ENCODE peak calls at places on chromosomes 12 and 14, in four cellular contexts. A, P, S and K are unnamed samples.

GRCh38 chr14:24277606-24278321 is 6.4 kb upstream of the RABGGTA start:
- DNase-seq in P (peak), A (no peak), S (no peak), K (no peak)

GRCh38 chr12:63668028-63668799 is at the start of gene DPY19L2:
- DNase-seq in P (peak), A (peak), S (peak), K (no peak)

GRCh38 chr14:92783813-92784431 is 10.2 kb upstream of the GOLGA5 start:
- DNase-seq in A (no peak), P (peak), S (no peak), K (peak)

GRCh38 chr12:130511285-130511684 is 173.6 kb downstream of the PIWIL1 start:
- DNase-seq in A (no peak), P (no peak), S (no peak), K (no peak)

GRCh38 chr12:71718611-71719010 is 32.7 kb downstream of the TMEM19 start:
- DNase-seq in P (no peak), S (no peak), A (no peak), K (no peak)

GRCh38 chr14:38257500-38257899 is 1.6 kb upstream of the CLEC14A start:
- DNase-seq in S (no peak), A (no peak), P (no peak), K (no peak)

GRCh38 chr14:51716610-51717009 is 64.9 kb downstream of the FRMD6 start:
- DNase-seq in P (no peak), S (no peak), A (no peak), K (no peak)

GRCh38 chr12:57630891-57631433 is 2.0 kb downstream of the B4GALNT1 start:
- DNase-seq in P (no peak), A (no peak), S (no peak), K (peak)

GRCh38 chr12:117874842-117875434 is 93.9 kb downstream of the KSR2 start:
- DNase-seq in S (peak), A (peak), P (peak), K (peak)

GRCh38 chr12:46499901-46500300 is 127.3 kb upstream of the SLC38A2 start:
- DNase-seq in S (no peak), P (no peak), A (no peak), K (no peak)

GRCh38 chr14:75267141-75267601 is 11.5 kb upstream of the FOS start:
- DNase-seq in P (no peak), S (no peak), A (no peak), K (no peak)

GRCh38 chr12:75759842-75760260 is 248.4 kb upstream of the KRR1 start:
- DNase-seq in P (no peak), S (no peak), A (no peak), K (no peak)

GRCh38 chr12:14157129-14157747 is 175.8 kb upstream of the GRIN2B start:
- DNase-seq in P (no peak), A (no peak), S (peak), K (peak)

GRCh38 chr14:75711134-75711795 is 50.2 kb downstream of the TTLL5 start:
- DNase-seq in A (peak), P (no peak), S (no peak), K (peak)

GRCh38 chr12:6540181-6540877 is 6.0 kb downstream of the GAPDH start:
- DNase-seq in A (peak), P (peak), S (peak), K (peak)

GRCh38 chr12:102769323-102769916 is 147.6 kb downstream of the PAH start:
- DNase-seq in P (peak), A (peak), S (peak), K (peak)

GRCh38 chr12:79006306-79006705 is 141.7 kb downstream of the SYT1 start:
- DNase-seq in S (no peak), P (no peak), A (no peak), K (no peak)

GRCh38 chr12:602700-603068 is 60.6 kb downstream of the NINJ2 start:
- DNase-seq in P (no peak), S (no peak), A (no peak), K (no peak)

GRCh38 chr12:23055004-23055403 is 430.0 kb downstream of the ETNK1 start:
- DNase-seq in P (peak), S (no peak), A (no peak), K (no peak)

GRCh38 chr12:53725824-53726223 is 1.4 kb downstream of the CALCOCO1 start:
- DNase-seq in A (peak), P (peak), S (no peak), K (no peak)

GRCh38 chr12:40827923-40828592 is 135.8 kb downstream of the CNTN1 start:
- DNase-seq in P (no peak), A (no peak), S (no peak), K (no peak)

GRCh38 chr12:90174198-90174510 is 465.5 kb upstream of the ATP2B1 start:
- DNase-seq in A (no peak), S (no peak), P (no peak), K (no peak)

GRCh38 chr14:64705406-64706118 is 1.3 kb downstream of the PLEKHG3 start:
- DNase-seq in S (no peak), P (no peak), A (no peak), K (no peak)

DNA sequence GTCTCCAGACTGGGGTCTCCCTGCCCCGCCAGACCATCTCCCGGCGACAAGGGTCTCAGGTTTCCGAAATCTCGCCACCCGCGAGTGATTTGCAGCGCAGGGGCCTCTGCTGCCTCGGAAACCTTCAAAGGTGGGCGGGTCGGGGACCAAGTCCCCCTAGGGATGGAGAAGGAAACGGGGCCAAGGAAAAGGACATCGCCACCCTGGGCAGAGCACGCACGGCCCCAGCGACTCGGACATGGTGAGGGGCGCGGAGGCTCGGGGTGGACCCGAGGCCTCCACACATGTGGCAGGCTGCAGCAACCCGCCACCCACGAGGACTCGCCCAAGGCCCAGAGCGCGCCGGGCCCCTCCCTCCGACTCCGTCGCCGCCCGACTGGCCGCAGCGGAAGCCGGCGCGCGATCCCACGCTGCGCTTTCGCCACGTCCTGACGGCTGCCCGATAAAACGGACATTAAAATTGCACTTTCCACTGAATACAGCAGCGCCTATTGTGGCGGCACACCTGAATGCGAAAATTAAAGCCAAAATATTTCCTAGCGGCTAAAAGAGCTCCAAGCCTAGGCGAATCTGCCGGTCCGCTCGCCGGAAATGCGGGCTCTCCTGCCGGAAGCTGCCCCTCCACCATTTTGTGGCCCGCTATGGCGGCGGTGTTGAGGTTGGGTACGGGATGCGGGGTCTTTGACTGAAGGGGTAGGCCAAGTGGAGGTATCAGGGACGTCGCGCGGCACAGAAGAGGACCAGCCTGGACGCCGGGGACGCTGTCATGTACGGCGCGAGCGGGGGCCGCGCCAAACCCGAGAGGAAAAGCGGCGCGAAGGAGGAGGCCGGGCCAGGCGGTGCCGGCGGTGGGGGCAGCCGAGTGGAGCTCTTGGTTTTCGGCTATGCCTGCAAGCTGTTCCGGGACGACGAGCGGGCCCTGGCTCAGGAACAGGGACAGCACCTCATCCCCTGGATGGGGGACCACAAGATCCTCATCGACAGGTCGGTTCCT is at the start of gene SFSWAP:
- DNase-seq in A (peak), P (peak), S (peak), K (peak)
- TF ChIP-seq POLR2A in A (no peak), P (peak), S (peak), K (peak)

DNA sequence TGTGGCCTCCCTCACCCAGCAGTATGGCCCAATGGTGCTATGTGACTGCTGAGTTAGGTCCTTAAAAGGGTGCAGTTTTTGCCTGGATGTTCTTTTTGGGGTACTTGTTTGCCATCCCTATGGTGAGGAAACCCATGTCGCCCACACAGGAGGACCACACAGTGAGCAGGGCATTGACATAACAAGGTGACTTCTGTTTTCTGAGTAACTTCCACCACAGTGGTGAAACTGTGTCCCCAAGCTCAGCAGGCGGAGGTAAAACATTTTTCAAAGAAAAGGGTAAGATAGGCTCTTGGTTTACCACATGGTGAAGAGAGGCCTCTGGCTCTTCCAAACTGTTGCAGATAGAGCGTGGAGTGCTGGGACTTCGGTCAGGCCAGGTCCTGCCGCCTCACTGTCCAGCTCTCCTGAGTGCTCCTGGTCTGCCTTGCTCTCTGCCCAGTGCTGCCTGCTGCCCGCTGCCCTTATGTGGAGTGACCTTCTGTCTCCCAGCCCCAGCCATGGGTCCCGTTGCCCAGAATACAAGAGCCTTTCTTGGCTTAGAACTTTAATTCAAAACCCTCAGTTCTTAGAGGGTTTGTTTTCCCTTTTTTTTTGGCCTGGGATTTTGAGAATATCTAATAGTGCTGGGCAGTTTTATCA is 54.0 kb downstream of the TRAF3 start:
- DNase-seq in P (no peak), S (no peak), A (no peak), K (no peak)
- TF ChIP-seq POLR2A in P (no peak), S (no peak), A (no peak), K (no peak)

DNA sequence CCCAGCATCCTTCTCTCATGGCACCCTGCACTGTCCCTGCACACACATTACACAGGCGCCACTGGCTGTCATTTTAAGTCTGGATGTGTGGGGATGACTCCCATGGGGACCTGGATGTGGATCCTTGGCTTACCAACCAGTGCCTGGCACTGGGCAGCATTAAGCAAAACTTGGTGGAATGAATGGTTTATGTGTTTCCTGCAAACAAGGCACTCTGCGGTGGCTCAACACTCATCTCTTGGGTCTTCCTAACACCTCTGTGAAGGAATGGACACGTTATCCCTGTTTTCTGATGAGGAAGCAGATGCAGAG is 162.3 kb downstream of the RBM19 start:
- DNase-seq in S (no peak), A (no peak), P (no peak), K (no peak)
- TF ChIP-seq POLR2A in S (no peak), A (no peak), P (no peak), K (no peak)

GRCh38 chr12:48957141-48958048 is at the start of gene ARF3:
- DNase-seq in A (peak), S (peak), P (peak), K (peak)
- TF ChIP-seq POLR2A in A (no peak), S (peak), P (peak), K (peak)

GRCh38 chr12:100145643-100146042 is 3.0 kb upstream of the BLTP3B start:
- DNase-seq in P (no peak), S (no peak), A (no peak), K (no peak)

GRCh38 chr12:100141666-100141997 is 1.0 kb downstream of the BLTP3B start:
- DNase-seq in P (no peak), S (no peak), A (no peak), K (no peak)

GRCh38 chr12:100141998-100142850 is 450 bp downstream of the BLTP3B start:
- DNase-seq in A (peak), S (no peak), P (peak), K (no peak)

GRCh38 chr12:100146252-100146651 is 3.6 kb upstream of the BLTP3B start:
- DNase-seq in P (no peak), S (no peak), A (no peak), K (no peak)

DNA sequence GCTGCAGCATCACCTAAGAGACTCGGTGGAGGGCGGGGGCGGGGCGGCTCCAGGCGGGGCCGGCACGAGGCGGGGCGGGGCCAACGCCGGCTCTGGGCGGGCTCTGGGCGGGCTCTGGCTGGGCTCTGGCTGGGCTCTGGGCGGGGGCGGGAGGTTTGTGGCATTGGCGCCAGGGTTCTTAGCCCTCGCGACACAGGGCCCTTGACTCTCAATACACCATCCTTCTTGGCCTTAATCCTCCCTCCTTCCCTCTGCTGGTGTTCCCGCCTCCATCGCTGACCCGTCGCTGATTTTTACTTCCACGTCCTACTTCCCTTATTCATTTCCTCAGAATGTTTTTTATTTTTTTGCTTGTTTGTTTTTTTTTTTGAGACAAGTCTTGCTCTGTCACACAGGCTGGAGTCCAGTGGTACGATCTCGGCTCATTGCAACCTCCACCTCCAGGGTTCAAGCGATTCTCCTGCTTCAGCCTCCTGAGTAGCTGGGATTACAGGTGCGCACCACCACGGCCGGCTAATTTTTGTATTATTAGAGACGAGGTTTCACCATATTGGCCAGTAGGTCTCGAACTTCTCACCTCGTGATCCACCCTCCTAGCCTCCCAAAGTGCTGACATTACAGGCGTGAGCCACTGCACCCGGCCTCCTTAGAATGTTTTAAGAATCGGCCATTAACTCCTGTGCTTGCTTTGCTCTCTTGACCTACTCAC is at the start of gene BLTP3B:
- DNase-seq in A (peak), P (peak), S (peak), K (peak)
- TF ChIP-seq POLR2A in A (no peak), P (no peak), S (no peak), K (peak)

GRCh38 chr12:110449799-110450497 is at the start of gene ARPC3:
- DNase-seq in P (peak), A (peak), S (peak), K (peak)
- TF ChIP-seq POLR2A in P (peak), A (no peak), S (peak), K (peak)

GRCh38 chr12:49323524-49324097 is 556 bp downstream of the TROAP start:
- DNase-seq in S (no peak), A (no peak), P (no peak), K (no peak)

GRCh38 chr12:49325606-49326005 is 2.6 kb downstream of the TROAP start:
- DNase-seq in S (no peak), P (no peak), A (peak), K (no peak)

GRCh38 chr12:49327368-49327767 is 4.3 kb downstream of the TROAP start:
- DNase-seq in S (no peak), A (no peak), P (no peak), K (no peak)

GRCh38 chr12:49322367-49322707 is 718 bp upstream of the TROAP start:
- DNase-seq in S (no peak), A (no peak), P (no peak), K (no peak)

GRCh38 chr12:49322708-49323523 is at the start of gene TROAP:
- DNase-seq in A (peak), S (peak), P (peak), K (peak)
- TF ChIP-seq POLR2A in A (no peak), S (peak), P (peak), K (peak)

DNA sequence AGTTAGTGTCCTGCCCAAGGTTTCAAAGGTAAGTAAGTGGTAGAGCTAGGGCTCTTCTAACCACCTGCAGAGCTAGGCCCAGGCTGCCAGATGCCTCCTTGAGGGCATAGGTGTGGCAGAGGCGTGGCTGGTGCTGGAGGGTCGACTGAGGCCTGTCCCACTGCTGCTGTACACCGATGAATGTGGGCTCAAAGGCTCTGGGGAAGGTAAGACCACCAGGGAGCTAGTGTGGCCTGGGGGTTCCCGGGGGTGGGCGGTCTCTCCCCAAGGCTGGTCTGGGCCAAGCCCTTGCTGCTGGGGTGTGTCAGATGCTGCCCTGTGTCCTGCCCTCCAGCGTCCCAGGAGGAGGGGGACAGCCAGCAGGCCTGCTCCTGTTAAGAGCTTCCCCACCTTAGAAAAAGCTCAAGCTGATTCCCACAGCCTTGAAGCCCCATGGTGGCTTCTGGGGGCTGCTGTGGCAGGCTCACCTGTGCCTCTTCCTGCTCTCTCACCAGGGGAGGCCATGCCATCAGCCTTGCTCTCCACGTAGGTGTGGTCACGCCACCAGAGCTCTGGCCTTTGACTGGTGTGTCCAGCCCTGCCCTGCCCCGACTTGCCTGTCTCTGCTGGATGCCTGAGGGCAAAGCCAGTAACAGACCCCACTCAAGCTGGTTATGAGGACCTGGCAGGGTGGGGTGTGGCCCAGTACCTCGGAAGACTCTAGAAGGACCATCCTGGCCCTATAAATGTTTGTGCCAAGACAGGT is 36.8 kb downstream of the SH2B3 start:
- DNase-seq in P (peak), A (no peak), S (no peak), K (no peak)
- TF ChIP-seq POLR2A in P (no peak), A (no peak), S (no peak), K (peak)